ENCODE peak calls at places on chromosome 21, in six cellular contexts. I is ecto neural progenitor cell; O is CD4-positive, CD25-positive, alpha-beta regulatory T cell; H is BE2C; T is AG08396; M is activated CD4-positive, alpha-beta T cell treated with anti-CD3 and anti-CD28 coated beads, Interleukin-2, amount 10 ng/mL, durations not matched to agents 7 days and 5 days. X is an unnamed sample.
A peak's percentile ranks its signal among the peaks of the same experiment; 100 is the strongest.

GRCh38 chr21:33937931-33938339 is 22.3 kb upstream of the ATP5PO start:
- DNase-seq in M (no peak), I (no peak), O (peak; percentile 49), H (no peak), T (no peak), X (no peak)

GRCh38 chr21:33936221-33937038 is 20.8 kb upstream of the ATP5PO start:
- DNase-seq in O (peak; percentile 61), H (no peak), M (peak; percentile 55), T (no peak), I (no peak), X (no peak)

GRCh38 chr21:31343680-31344480 is at the start of gene TIAM1:
- DNase-seq in O (no peak), T (peak; percentile 25), H (no peak), I (peak; percentile 76), M (no peak), X (peak; percentile 52)

GRCh38 chr21:32412162-32412997 is at the start of gene EVA1C:
- DNase-seq in I (peak; percentile 60), O (peak; percentile 74), M (peak; percentile 57), H (peak; percentile 25), T (peak; percentile 77), X (no peak)

GRCh38 chr21:45324430-45325205 is 36.9 kb upstream of the POFUT2 start:
- DNase-seq in H (peak; percentile 20), I (no peak), O (no peak), M (no peak), T (no peak), X (no peak)

GRCh38 chr21:29298348-29299045 is at the start of gene BACH1:
- DNase-seq in H (peak; percentile 94), O (peak; percentile 79), T (peak; percentile 98), M (peak; percentile 81), I (peak; percentile 95), X (peak; percentile 51)

GRCh38 chr21:28752131-28752530 is 240.5 kb downstream of the LTN1 start:
- DNase-seq in O (no peak), H (no peak), T (no peak), I (no peak), M (no peak), X (no peak)

GRCh38 chr21:45377866-45378257 is 27.1 kb upstream of the COL18A1 start:
- DNase-seq in M (no peak), H (no peak), T (no peak), O (no peak), I (no peak), X (no peak)

X was measured in HS-5.